ENCODE peak calls at places on chromosome 5, in four cellular contexts. One of them, this sample, is unnamed.

GRCh38 chr5:178554311-178554710 is 35.9 kb downstream of the COL23A1 start:
- DNase-seq in GM12878: no peak
- DNase-seq in SK-N-SH: no peak
- DNase-seq in K562: no peak
- DNase-seq in this sample: no peak

GRCh38 chr5:16508730-16509531 is 43.3 kb upstream of the ZNF622 start:
- DNase-seq in GM12878: no peak
- DNase-seq in SK-N-SH: no peak
- DNase-seq in K562: no peak
- DNase-seq in this sample: no peak

GRCh38 chr5:60223342-60223741 is 329.8 kb upstream of the PDE4D start:
- DNase-seq in GM12878: no peak
- DNase-seq in SK-N-SH: no peak
- DNase-seq in K562: no peak
- DNase-seq in this sample: no peak

GRCh38 chr5:177116631-177117373 is 16.8 kb upstream of the NSD1 start:
- DNase-seq in GM12878: no peak
- DNase-seq in SK-N-SH: no peak
- DNase-seq in K562: peak; percentile 98
- DNase-seq in this sample: no peak

GRCh38 chr5:88671808-88672499 is 211.0 kb downstream of the MEF2C start:
- DNase-seq in GM12878: no peak
- DNase-seq in SK-N-SH: no peak
- DNase-seq in K562: no peak
- DNase-seq in this sample: no peak

GRCh38 chr5:82275267-82275664 is 2.9 kb downstream of the RPS23 start:
- DNase-seq in GM12878: no peak
- DNase-seq in SK-N-SH: no peak
- DNase-seq in K562: no peak
- DNase-seq in this sample: no peak

GRCh38 chr5:160382361-160382760 is 11.9 kb upstream of the C1QTNF2 start:
- DNase-seq in GM12878: no peak
- DNase-seq in SK-N-SH: no peak
- DNase-seq in K562: no peak
- DNase-seq in this sample: no peak

GRCh38 chr5:67636091-67636490 is 439.5 kb upstream of the CD180 start:
- DNase-seq in GM12878: no peak
- DNase-seq in SK-N-SH: no peak
- DNase-seq in K562: no peak
- DNase-seq in this sample: no peak

GRCh38 chr5:149826574-149826973 is 96.5 kb downstream of the PPARGC1B start:
- DNase-seq in GM12878: no peak
- DNase-seq in SK-N-SH: no peak
- DNase-seq in K562: no peak
- DNase-seq in this sample: no peak

GRCh38 chr5:84384604-84385575 is at the start of gene EDIL3:
- DNase-seq in GM12878: no peak
- DNase-seq in SK-N-SH: peak; percentile 62
- DNase-seq in K562: no peak
- DNase-seq in this sample: no peak

GRCh38 chr5:91212336-91213092 is 170.6 kb downstream of the ARRDC3 start:
- DNase-seq in GM12878: no peak
- DNase-seq in SK-N-SH: peak; percentile 16
- DNase-seq in K562: no peak
- DNase-seq in this sample: no peak

GRCh38 chr5:136015966-136016365 is 12.8 kb upstream of the TGFBI start:
- DNase-seq in GM12878: no peak
- DNase-seq in SK-N-SH: no peak
- DNase-seq in K562: no peak
- DNase-seq in this sample: no peak

GRCh38 chr5:1914471-1914870 is 31.7 kb upstream of the IRX4 start:
- DNase-seq in GM12878: no peak
- DNase-seq in SK-N-SH: no peak
- DNase-seq in K562: no peak
- DNase-seq in this sample: no peak

GRCh38 chr5:65927497-65928340 is 1.3 kb downstream of the ERBIN start:
- DNase-seq in GM12878: no peak
- DNase-seq in SK-N-SH: peak; percentile 45
- DNase-seq in K562: peak; percentile 14
- DNase-seq in this sample: peak; percentile 52

GRCh38 chr5:137461636-137462596 is 37.2 kb downstream of the SPOCK1 start:
- DNase-seq in GM12878: no peak
- DNase-seq in SK-N-SH: peak; percentile 39
- DNase-seq in K562: no peak
- DNase-seq in this sample: no peak

GRCh38 chr5:78632467-78632866 is 16.1 kb downstream of the LHFPL2 start:
- DNase-seq in GM12878: no peak
- DNase-seq in SK-N-SH: no peak
- DNase-seq in K562: no peak
- DNase-seq in this sample: no peak

GRCh38 chr5:98121036-98121936 is 652.2 kb upstream of the RGMB start:
- DNase-seq in GM12878: no peak
- DNase-seq in SK-N-SH: no peak
- DNase-seq in K562: no peak
- DNase-seq in this sample: peak; percentile 4

GRCh38 chr5:51398875-51399635 is 15.8 kb downstream of the ISL1 start:
- DNase-seq in GM12878: no peak
- DNase-seq in SK-N-SH: peak; percentile 79
- DNase-seq in K562: no peak
- DNase-seq in this sample: no peak

GRCh38 chr5:11719888-11720481 is 184.3 kb downstream of the CTNND2 start:
- DNase-seq in GM12878: no peak
- DNase-seq in SK-N-SH: peak; percentile 12
- DNase-seq in K562: no peak
- DNase-seq in this sample: peak; percentile 48

GRCh38 chr5:79111387-79111959 is at the start of gene BHMT:
- DNase-seq in GM12878: no peak
- DNase-seq in SK-N-SH: no peak
- DNase-seq in K562: no peak
- DNase-seq in this sample: no peak

GRCh38 chr5:157271740-157272271 is 5.9 kb downstream of the CYFIP2 start:
- DNase-seq in GM12878: peak; percentile 93
- DNase-seq in SK-N-SH: no peak
- DNase-seq in K562: no peak
- DNase-seq in this sample: no peak

GRCh38 chr5:117805058-117805457 is 1183.3 kb downstream of the DTWD2 start:
- DNase-seq in GM12878: no peak
- DNase-seq in SK-N-SH: no peak
- DNase-seq in K562: no peak
- DNase-seq in this sample: no peak
- TF ChIP-seq GABPA in GM12878: no peak
- TF ChIP-seq GABPA in SK-N-SH: no peak
- TF ChIP-seq GABPA in K562: no peak
- TF ChIP-seq GABPA in this sample: no peak

GRCh38 chr5:180467576-180467975 is 26.6 kb upstream of the CNOT6 start:
- DNase-seq in GM12878: no peak
- DNase-seq in SK-N-SH: no peak
- DNase-seq in K562: no peak
- DNase-seq in this sample: no peak
- TF ChIP-seq FOXM1 in GM12878: no peak
- TF ChIP-seq FOXM1 in SK-N-SH: no peak
- TF ChIP-seq FOXM1 in K562: no peak
- TF ChIP-seq FOXM1 in this sample: no peak

DNA sequence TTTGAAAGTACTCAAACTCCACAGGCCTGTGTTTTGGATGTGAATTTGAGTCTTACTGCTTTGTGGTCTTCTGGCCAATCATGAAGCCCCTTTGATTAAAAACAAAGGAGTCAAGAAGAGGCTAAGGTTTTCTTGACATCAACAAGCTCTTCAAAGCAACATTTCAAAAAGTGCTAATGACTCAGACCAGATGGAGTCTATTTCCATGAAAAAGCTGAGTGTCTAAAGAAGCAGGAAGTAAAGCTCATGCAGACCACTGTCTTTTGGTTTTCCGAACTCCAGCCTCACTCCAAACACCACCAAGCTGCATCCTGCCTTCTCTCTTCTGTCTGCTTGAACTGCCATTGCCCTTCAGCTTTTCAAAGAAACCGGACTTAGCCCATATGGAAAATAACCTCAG is 115.2 kb downstream of the PRDM6 start:
- DNase-seq in GM12878: no peak
- DNase-seq in SK-N-SH: no peak
- DNase-seq in K562: no peak
- DNase-seq in this sample: no peak
- TF ChIP-seq GABPA in GM12878: no peak
- TF ChIP-seq GABPA in SK-N-SH: no peak
- TF ChIP-seq GABPA in K562: no peak
- TF ChIP-seq GABPA in this sample: no peak

GRCh38 chr5:163532203-163532892 is 26.9 kb downstream of the MAT2B start:
- DNase-seq in GM12878: no peak
- DNase-seq in SK-N-SH: peak; percentile 20
- DNase-seq in K562: no peak
- DNase-seq in this sample: no peak

GRCh38 chr5:163533229-163533628 is 27.8 kb downstream of the MAT2B start:
- DNase-seq in GM12878: no peak
- DNase-seq in SK-N-SH: peak; percentile 11
- DNase-seq in K562: no peak
- DNase-seq in this sample: no peak

GRCh38 chr5:163534476-163535172 is 29.2 kb downstream of the MAT2B start:
- DNase-seq in GM12878: no peak
- DNase-seq in SK-N-SH: no peak
- DNase-seq in K562: no peak
- DNase-seq in this sample: no peak

GRCh38 chr5:163531272-163531671 is 25.9 kb downstream of the MAT2B start:
- DNase-seq in GM12878: no peak
- DNase-seq in SK-N-SH: no peak
- DNase-seq in K562: no peak
- DNase-seq in this sample: no peak

DNA sequence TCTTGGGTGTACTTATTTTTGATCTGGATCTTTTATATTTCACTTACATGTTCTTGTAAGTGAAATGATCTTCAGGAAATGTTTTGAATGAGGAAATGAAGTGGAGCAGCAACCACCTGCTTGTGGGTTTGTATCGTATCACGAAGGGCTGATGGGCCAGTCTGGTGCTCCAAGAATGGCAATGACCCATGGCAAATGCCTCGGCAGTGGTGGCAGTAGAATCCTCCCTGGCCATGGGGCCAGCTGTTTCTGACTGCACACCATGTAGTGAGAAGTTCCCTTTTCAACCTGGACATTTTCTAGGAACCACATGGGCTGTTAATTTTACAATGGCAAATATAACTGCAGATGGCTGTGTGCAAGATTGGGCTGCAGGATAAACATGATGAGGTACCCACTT is 29.9 kb downstream of the MAT2B start:
- DNase-seq in GM12878: no peak
- DNase-seq in SK-N-SH: no peak
- DNase-seq in K562: no peak
- DNase-seq in this sample: no peak
- TF ChIP-seq FOXM1 in GM12878: no peak
- TF ChIP-seq FOXM1 in SK-N-SH: no peak
- TF ChIP-seq FOXM1 in K562: no peak
- TF ChIP-seq FOXM1 in this sample: no peak

This sample was measured in HepG2.